ENCODE peak calls at places on chromosomes 12 and 14, in eight cellular contexts. E is CD8-positive, alpha-beta memory T cell; P is PC-3; T is astrocyte; M is SK-N-SH; W is aorta; U is neural progenitor cell; B is tibial artery. Q is an unnamed sample. For H3K9me3, the result is how much of the 10 kb centered on the place peaks cover.

GRCh38 chr14:75533791-75534190 is 11.5 kb downstream of the BATF start:
- DNase-seq in E (no peak), T (no peak), B (no peak), U (no peak), M (no peak), W (no peak), P (no peak), Q (no peak)

GRCh38 chr14:94129111-94129757 is at the start of gene IFI27L2:
- DNase-seq in E (peak), U (peak), T (peak), M (peak), B (peak), W (peak), P (peak), Q (peak)

GRCh38 chr12:97960741-97961608 is 498.4 kb downstream of the RMST start:
- DNase-seq in W (no peak), T (peak), P (peak), B (no peak), E (no peak), U (peak), M (peak), Q (no peak)

GRCh38 chr12:87140257-87140656 is 884.1 kb upstream of the MGAT4C start:
- DNase-seq in M (no peak), E (no peak), P (no peak), T (peak), U (no peak), W (no peak), B (no peak), Q (no peak)

GRCh38 chr12:90977224-90977623 is 22.2 kb upstream of the CCER1 start:
- DNase-seq in W (no peak), P (no peak), M (no peak), U (no peak), T (no peak), B (no peak), E (no peak), Q (no peak)

GRCh38 chr12:1760566-1761382 is 59.6 kb upstream of the LRTM2 start:
- DNase-seq in P (no peak), E (no peak), W (no peak), B (no peak), M (no peak), U (no peak), T (peak), Q (no peak)

GRCh38 chr14:90677484-90678045 is 138.7 kb downstream of the TTC7B start:
- DNase-seq in E (no peak), W (no peak), P (peak), T (peak), B (no peak), U (no peak), M (no peak), Q (no peak)

GRCh38 chr12:113819495-113819894 is 146.6 kb downstream of the RBM19 start:
- DNase-seq in W (no peak), P (no peak), E (no peak), U (peak), B (no peak), T (no peak), M (no peak), Q (no peak)

GRCh38 chr12:108313609-108314331 is 25.3 kb downstream of the CMKLR1 start:
- DNase-seq in U (no peak), T (no peak), E (no peak), M (peak), W (no peak), B (no peak), P (no peak), Q (peak)

GRCh38 chr12:11719678-11720099 is 70.2 kb downstream of the ETV6 start:
- DNase-seq in U (no peak), B (peak), E (no peak), P (peak), M (peak), W (peak), T (peak), Q (peak)

GRCh38 chr12:40444174-40444573 is 219.4 kb downstream of the LRRK2 start:
- DNase-seq in E (no peak), U (no peak), T (no peak), B (no peak), W (no peak), P (no peak), M (no peak), Q (no peak)

GRCh38 chr12:43011383-43011926 is 421.9 kb upstream of the PRICKLE1 start:
- DNase-seq in E (no peak), U (no peak), P (no peak), B (no peak), T (no peak), W (no peak), M (no peak), Q (no peak)

GRCh38 chr12:122395319-122395718 is 27.1 kb downstream of the CLIP1 start:
- DNase-seq in T (peak), W (peak), U (no peak), P (peak), E (no peak), M (peak), B (no peak), Q (no peak)

GRCh38 chr14:64196668-64197411 is 97.3 kb downstream of the ESR2 start:
- DNase-seq in U (peak), T (peak), W (peak), E (no peak), P (no peak), B (no peak), M (peak), Q (peak)

GRCh38 chr14:78747809-78748208 is 577.6 kb downstream of the NRXN3 start:
- DNase-seq in B (no peak), W (no peak), M (no peak), T (no peak), U (no peak), P (no peak), E (no peak), Q (no peak)

GRCh38 chr12:76719171-76719631 is 44.7 kb upstream of the ZDHHC17 start:
- DNase-seq in E (no peak), B (no peak), U (no peak), P (no peak), M (no peak), W (no peak), T (peak), Q (no peak)

GRCh38 chr14:32947081-32947480 is 8.4 kb downstream of the NPAS3 start:
- DNase-seq in W (no peak), U (no peak), P (no peak), T (no peak), M (no peak), B (no peak), E (no peak), Q (no peak)

GRCh38 chr12:118983147-118983824 is 1.9 kb downstream of the SRRM4 start:
- DNase-seq in P (no peak), B (no peak), U (no peak), T (no peak), W (no peak), M (peak), E (no peak), Q (no peak)

GRCh38 chr12:69258655-69259054 is 19.3 kb downstream of the CPSF6 start:
- DNase-seq in U (no peak), T (no peak), B (no peak), M (no peak), E (no peak), W (no peak), P (no peak), Q (no peak)

GRCh38 chr12:96171905-96172304 is 22.3 kb upstream of the ELK3 start:
- DNase-seq in T (no peak), M (no peak), P (no peak), U (no peak), B (no peak), E (no peak), W (no peak), Q (no peak)

GRCh38 chr12:58794859-58795258 is 125.4 kb downstream of the LRIG3 start:
- DNase-seq in U (no peak), W (no peak), P (no peak), M (no peak), B (no peak), T (no peak), E (no peak), Q (no peak)

GRCh38 chr12:25001311-25001710 is 52.4 kb upstream of the BCAT1 start:
- DNase-seq in U (no peak), E (no peak), M (no peak), W (no peak), T (peak), P (no peak), B (no peak), Q (no peak)

GRCh38 chr12:106766393-106766826 is 8.1 kb upstream of the RIC8B start:
- DNase-seq in M (no peak), B (peak), U (no peak), E (no peak), P (no peak), W (no peak), T (no peak), Q (peak)

GRCh38 chr12:133220521-133220920 is 15.2 kb downstream of the ANHX start:
- DNase-seq in B (no peak), P (no peak), T (no peak), E (no peak), U (no peak), W (no peak), M (no peak), Q (no peak)

GRCh38 chr12:133225527-133225926 is 10.2 kb downstream of the ANHX start:
- DNase-seq in T (no peak), U (no peak), P (no peak), W (no peak), M (no peak), E (no peak), B (no peak), Q (no peak)

GRCh38 chr12:133217219-133217618 is 18.5 kb downstream of the ANHX start:
- DNase-seq in W (no peak), U (no peak), B (no peak), M (no peak), T (no peak), E (no peak), P (no peak), Q (no peak)

GRCh38 chr12:133222211-133222610 is 13.5 kb downstream of the ANHX start:
- DNase-seq in W (no peak), P (no peak), U (no peak), T (no peak), M (no peak), B (no peak), E (no peak), Q (no peak)

DNA sequence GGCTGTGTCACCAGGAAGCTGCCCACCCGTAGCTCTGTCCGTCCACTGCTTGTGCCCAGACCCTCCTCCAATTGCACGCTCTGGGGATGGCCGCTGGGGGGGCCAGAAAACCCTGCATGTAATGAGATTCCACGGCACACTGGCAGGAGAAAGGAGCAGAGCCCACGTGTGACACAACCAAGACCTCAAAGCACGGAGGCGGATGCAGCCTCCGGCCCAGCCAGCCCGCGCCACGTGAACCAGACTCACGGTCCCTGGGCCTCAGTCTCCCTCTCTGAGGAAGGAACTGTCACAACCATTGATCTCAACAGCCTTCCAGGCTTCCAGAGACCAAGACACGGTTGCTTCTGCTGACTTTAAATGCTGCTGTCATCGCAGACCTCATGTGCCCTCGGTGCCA is 14.4 kb downstream of the ANHX start:
- DNase-seq in T (no peak), B (no peak), P (no peak), W (no peak), M (no peak), U (no peak), E (no peak), Q (no peak)
- H3K9me3 ChIP-seq in T (under half), B (under half), P (under half), W (under half), M (under half), U (under half), E (under half), Q (under half)

DNA sequence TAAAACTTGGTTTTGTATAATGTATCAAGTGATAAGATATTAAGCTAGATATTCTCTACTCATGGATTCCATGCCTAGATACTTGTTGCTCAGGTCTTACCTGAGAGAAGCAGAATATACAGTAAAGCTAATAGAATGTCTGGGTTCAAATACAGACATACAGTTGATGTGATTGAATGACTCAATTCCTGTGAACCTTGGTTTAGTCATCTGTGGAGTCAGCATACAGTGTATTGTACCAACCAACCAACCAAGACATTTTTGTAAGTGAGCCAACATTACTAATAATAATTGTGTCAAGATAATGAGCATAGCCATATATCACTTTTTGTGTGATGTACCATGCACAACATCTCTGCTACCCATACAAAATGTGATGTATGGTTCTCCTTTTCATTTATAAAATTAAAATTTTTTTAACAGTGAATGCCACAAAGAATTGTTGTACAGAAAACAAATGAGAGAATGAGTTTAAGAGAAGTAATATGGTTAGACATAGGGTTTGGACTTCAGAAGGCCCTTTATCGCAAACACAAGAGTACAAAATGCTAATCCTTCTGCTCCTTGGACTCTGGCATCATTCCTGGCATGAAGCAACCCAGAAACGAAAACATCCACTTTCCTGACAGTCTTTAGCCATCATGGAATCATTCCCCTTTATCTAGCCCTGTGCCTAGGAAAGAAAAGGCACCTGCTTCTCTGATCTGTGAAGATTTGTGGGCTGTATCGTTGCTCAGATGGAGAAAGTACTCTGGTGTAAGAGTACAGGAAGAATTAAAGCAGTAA is 977.2 kb upstream of the USP15 start:
- DNase-seq in U (no peak), B (no peak), T (peak), M (no peak), P (peak), E (no peak), W (no peak), Q (no peak)
- H3K9me3 ChIP-seq in U (under half), B (under half), T (under half), M (under half), P (under half), E (under half), W (under half), Q (under half)

GRCh38 chr14:106807493-106807892 is 1281.1 kb downstream of the TMEM121 start:
- DNase-seq in W (no peak), M (no peak), E (no peak), U (no peak), T (no peak), B (no peak), P (no peak), Q (no peak)
- H3K9me3 ChIP-seq in W (under half), M (under half), E (under half), U (under half), T (under half), B (under half), P (under half), Q (under half)

GRCh38 chr14:101294136-101294535 is 267.2 kb upstream of the DIO3 start:
- DNase-seq in W (no peak), T (no peak), E (no peak), P (no peak), B (no peak), M (no peak), U (no peak), Q (no peak)

GRCh38 chr14:101292448-101292847 is 268.8 kb upstream of the DIO3 start:
- DNase-seq in B (no peak), P (no peak), M (no peak), W (no peak), U (no peak), T (no peak), E (no peak), Q (no peak)

GRCh38 chr14:101290681-101291080 is 270.6 kb upstream of the DIO3 start:
- DNase-seq in P (no peak), U (no peak), T (no peak), M (no peak), E (no peak), B (no peak), W (no peak), Q (no peak)

GRCh38 chr14:101291390-101291789 is 269.9 kb upstream of the DIO3 start:
- DNase-seq in W (no peak), E (no peak), U (no peak), B (no peak), T (no peak), P (no peak), M (no peak), Q (no peak)

GRCh38 chr14:101293609-101294008 is 267.7 kb upstream of the DIO3 start:
- DNase-seq in U (no peak), E (no peak), M (no peak), W (no peak), B (no peak), P (no peak), T (no peak), Q (no peak)
- H3K9me3 ChIP-seq in U (under half), E (under half), M (under half), W (under half), B (under half), P (under half), T (under half), Q (under half)

GRCh38 chr12:28367993-28368392 is 177.7 kb downstream of the CCDC91 start:
- DNase-seq in T (no peak), M (no peak), P (no peak), E (no peak), U (no peak), B (no peak), W (no peak), Q (no peak)
- H3K9me3 ChIP-seq in T (under half), M (under half), P (under half), E (under half), U (under half), B (under half), W (under half), Q (half or more)

GRCh38 chr14:79783061-79783460 is 428.2 kb downstream of the DIO2 start:
- DNase-seq in E (no peak), W (no peak), B (no peak), T (no peak), U (no peak), M (no peak), P (no peak), Q (no peak)
- H3K9me3 ChIP-seq in E (under half), W (under half), B (under half), T (under half), U (under half), M (under half), P (under half), Q (under half)

Q was measured in lower lobe of right lung.